ENCODE peak calls at places on chromosome 13, in ten cellular contexts. One of them, this sample, is unnamed.
A peak's percentile ranks its signal among the peaks of the same experiment; 100 is the strongest.

GRCh38 chr13:20819715-20820114 is 46.0 kb upstream of the EEF1AKMT1 start:
- DNase-seq in mucosa of descending colon: no peak
- DNase-seq in iris pigment epithelial cell: no peak
- DNase-seq in mesenteric fat pad: no peak
- DNase-seq in left cardiac atrium: no peak
- DNase-seq in cardiac muscle cell: no peak
- DNase-seq in NCI-H774: no peak
- DNase-seq in AG09319: no peak
- DNase-seq in ELR: no peak
- DNase-seq in AG04449: no peak
- DNase-seq in this sample: no peak

GRCh38 chr13:24864579-24864978 is 100.6 kb downstream of the RNF17 start:
- DNase-seq in mucosa of descending colon: no peak
- DNase-seq in iris pigment epithelial cell: no peak
- DNase-seq in mesenteric fat pad: no peak
- DNase-seq in left cardiac atrium: no peak
- DNase-seq in cardiac muscle cell: no peak
- DNase-seq in NCI-H774: no peak
- DNase-seq in AG09319: no peak
- DNase-seq in ELR: no peak
- DNase-seq in AG04449: no peak
- DNase-seq in this sample: no peak

GRCh38 chr13:36131215-36131930 is at the start of gene DCLK1:
- DNase-seq in mucosa of descending colon: peak; percentile 45
- DNase-seq in iris pigment epithelial cell: peak; percentile 24
- DNase-seq in mesenteric fat pad: no peak
- DNase-seq in left cardiac atrium: peak; percentile 77
- DNase-seq in cardiac muscle cell: peak; percentile 65
- DNase-seq in NCI-H774: peak; percentile 13
- DNase-seq in AG09319: peak; percentile 10
- DNase-seq in ELR: peak; percentile 15
- DNase-seq in AG04449: no peak
- DNase-seq in this sample: no peak

GRCh38 chr13:34587586-34587985 is 354.5 kb upstream of the NBEA start:
- DNase-seq in mucosa of descending colon: no peak
- DNase-seq in iris pigment epithelial cell: no peak
- DNase-seq in mesenteric fat pad: no peak
- DNase-seq in left cardiac atrium: no peak
- DNase-seq in cardiac muscle cell: peak; percentile 35
- DNase-seq in NCI-H774: no peak
- DNase-seq in AG09319: no peak
- DNase-seq in ELR: no peak
- DNase-seq in AG04449: no peak
- DNase-seq in this sample: no peak

GRCh38 chr13:74133657-74134201 is 475 bp downstream of the KLF12 start:
- DNase-seq in mucosa of descending colon: peak; percentile 82
- DNase-seq in iris pigment epithelial cell: peak; percentile 96
- DNase-seq in mesenteric fat pad: no peak
- DNase-seq in left cardiac atrium: peak; percentile 88
- DNase-seq in cardiac muscle cell: peak; percentile 96
- DNase-seq in NCI-H774: peak; percentile 42
- DNase-seq in AG09319: peak; percentile 87
- DNase-seq in ELR: peak; percentile 94
- DNase-seq in AG04449: peak; percentile 78
- DNase-seq in this sample: peak; percentile 90

GRCh38 chr13:98930014-98930625 is 47.7 kb downstream of the DOCK9 start:
- DNase-seq in mucosa of descending colon: no peak
- DNase-seq in iris pigment epithelial cell: no peak
- DNase-seq in mesenteric fat pad: no peak
- DNase-seq in left cardiac atrium: no peak
- DNase-seq in cardiac muscle cell: no peak
- DNase-seq in NCI-H774: no peak
- DNase-seq in AG09319: no peak
- DNase-seq in ELR: no peak
- DNase-seq in AG04449: no peak
- DNase-seq in this sample: no peak

GRCh38 chr13:44218501-44219240 is 155.0 kb upstream of the SERP2 start:
- DNase-seq in mucosa of descending colon: peak; percentile 60
- DNase-seq in iris pigment epithelial cell: no peak
- DNase-seq in mesenteric fat pad: no peak
- DNase-seq in left cardiac atrium: peak; percentile 79
- DNase-seq in cardiac muscle cell: peak; percentile 66
- DNase-seq in NCI-H774: peak; percentile 53
- DNase-seq in AG09319: no peak
- DNase-seq in ELR: no peak
- DNase-seq in AG04449: no peak
- DNase-seq in this sample: no peak

GRCh38 chr13:75124415-75124814 is 357.6 kb downstream of the TBC1D4 start:
- DNase-seq in mucosa of descending colon: no peak
- DNase-seq in iris pigment epithelial cell: no peak
- DNase-seq in mesenteric fat pad: no peak
- DNase-seq in left cardiac atrium: no peak
- DNase-seq in cardiac muscle cell: no peak
- DNase-seq in NCI-H774: no peak
- DNase-seq in AG09319: no peak
- DNase-seq in ELR: no peak
- DNase-seq in AG04449: no peak
- DNase-seq in this sample: no peak

GRCh38 chr13:73765651-73766384 is 368.4 kb downstream of the KLF12 start:
- DNase-seq in mucosa of descending colon: peak; percentile 85
- DNase-seq in iris pigment epithelial cell: peak; percentile 77
- DNase-seq in mesenteric fat pad: no peak
- DNase-seq in left cardiac atrium: peak; percentile 80
- DNase-seq in cardiac muscle cell: peak; percentile 91
- DNase-seq in NCI-H774: peak; percentile 68
- DNase-seq in AG09319: no peak
- DNase-seq in ELR: no peak
- DNase-seq in AG04449: no peak
- DNase-seq in this sample: peak; percentile 73

GRCh38 chr13:27797228-27797624 is 4.9 kb downstream of the GSX1 start:
- DNase-seq in mucosa of descending colon: no peak
- DNase-seq in iris pigment epithelial cell: no peak
- DNase-seq in mesenteric fat pad: peak; percentile 68
- DNase-seq in left cardiac atrium: no peak
- DNase-seq in cardiac muscle cell: peak; percentile 39
- DNase-seq in NCI-H774: no peak
- DNase-seq in AG09319: no peak
- DNase-seq in ELR: peak; percentile 61
- DNase-seq in AG04449: no peak
- DNase-seq in this sample: no peak

GRCh38 chr13:99269627-99270252 is 11.6 kb upstream of the GPR18 start:
- DNase-seq in mucosa of descending colon: no peak
- DNase-seq in iris pigment epithelial cell: peak; percentile 76
- DNase-seq in mesenteric fat pad: no peak
- DNase-seq in left cardiac atrium: no peak
- DNase-seq in cardiac muscle cell: peak; percentile 78
- DNase-seq in NCI-H774: no peak
- DNase-seq in AG09319: no peak
- DNase-seq in ELR: peak; percentile 78
- DNase-seq in AG04449: no peak
- DNase-seq in this sample: no peak

GRCh38 chr13:37657134-37657533 is 58.6 kb upstream of the POSTN start:
- DNase-seq in mucosa of descending colon: no peak
- DNase-seq in iris pigment epithelial cell: peak; percentile 67
- DNase-seq in mesenteric fat pad: no peak
- DNase-seq in left cardiac atrium: no peak
- DNase-seq in cardiac muscle cell: peak; percentile 36
- DNase-seq in NCI-H774: no peak
- DNase-seq in AG09319: no peak
- DNase-seq in ELR: peak; percentile 80
- DNase-seq in AG04449: no peak
- DNase-seq in this sample: no peak